ENCODE peak calls at places on chromosomes 7 and 10, in five cellular contexts. D is neural progenitor cell, F is psoas muscle, Y is IMR-90, E is testis. L is an unnamed sample.

GRCh38 chr10:34637419-34637911 is 177.6 kb downstream of the PARD3 start:
- DNase-seq in D (peak), F (peak), Y (peak), E (peak), L (peak)

GRCh38 chr10:46236537-46236887 is 50.3 kb upstream of the ANTXRL start:
- DNase-seq in D (no peak), F (no peak), Y (no peak), E (peak), L (no peak)

GRCh38 chr10:50152792-50153272 is 85.1 kb downstream of the WASHC2A start:
- DNase-seq in D (peak), F (no peak), Y (no peak), E (no peak), L (peak)

GRCh38 chr10:110398419-110399162 is 93.9 kb upstream of the SMNDC1 start:
- DNase-seq in D (peak), F (peak), Y (peak), E (no peak), L (peak)

GRCh38 chr7:101386558-101387199 is 24.0 kb downstream of the COL26A1 start:
- DNase-seq in D (peak), F (peak), Y (peak), E (no peak), L (peak)

GRCh38 chr10:71814923-71815411 is 36.1 kb downstream of the PSAP start:
- DNase-seq in D (peak), F (no peak), Y (no peak), E (no peak), L (peak)

GRCh38 chr10:70597856-70598815 is 4.4 kb downstream of the PRF1 start:
- DNase-seq in D (no peak), F (no peak), Y (no peak), E (no peak), L (no peak)

GRCh38 chr10:26486985-26487850 is 49.1 kb downstream of the APBB1IP start:
- DNase-seq in D (no peak), F (no peak), Y (peak), E (no peak), L (no peak)

GRCh38 chr7:150953061-150953997 is 24.8 kb downstream of the KCNH2 start:
- DNase-seq in D (no peak), F (no peak), Y (no peak), E (no peak), L (no peak)

GRCh38 chr10:116756277-116756676 is 13.9 kb upstream of the HSPA12A start:
- DNase-seq in D (no peak), F (no peak), Y (peak), E (no peak), L (no peak)

GRCh38 chr10:123455861-123456260 is 210.3 kb upstream of the GPR26 start:
- DNase-seq in D (no peak), F (no peak), Y (no peak), E (no peak), L (no peak)

GRCh38 chr10:14102056-14102455 is 228.7 kb downstream of the FRMD4A start:
- DNase-seq in D (peak), F (no peak), Y (peak), E (no peak), L (peak)

GRCh38 chr7:34900891-34901493 is 136.3 kb downstream of the DPY19L1 start:
- DNase-seq in D (peak), F (no peak), Y (no peak), E (no peak), L (peak)

GRCh38 chr10:101535949-101536348 is 52.1 kb downstream of the POLL start:
- DNase-seq in D (no peak), F (no peak), Y (no peak), E (peak), L (no peak)

GRCh38 chr10:28429573-28430216 is 103.2 kb upstream of the WAC start:
- DNase-seq in D (no peak), F (no peak), Y (peak), E (peak), L (peak)

GRCh38 chr7:136693166-136694119 is 175.0 kb upstream of the CHRM2 start:
- DNase-seq in D (no peak), F (no peak), Y (no peak), E (no peak), L (no peak)

GRCh38 chr10:103564799-103565365 is 71.4 kb downstream of the NEURL1 start:
- DNase-seq in D (peak), F (no peak), Y (no peak), E (peak), L (peak)

GRCh38 chr7:34341331-34341730 is 316.7 kb upstream of the NPSR1 start:
- DNase-seq in D (peak), F (no peak), Y (no peak), E (no peak), L (peak)

GRCh38 chr10:24415455-24416169 is 206.7 kb downstream of the KIAA1217 start:
- DNase-seq in D (peak), F (peak), Y (peak), E (peak), L (no peak)

GRCh38 chr10:74418285-74418872 is 267.4 kb downstream of the ADK start:
- DNase-seq in D (peak), F (no peak), Y (no peak), E (peak), L (peak)

GRCh38 chr10:129466703-129467345 is at the start of gene MGMT:
- DNase-seq in D (peak), F (peak), Y (peak), E (peak), L (peak)

GRCh38 chr7:69428089-69428488 is 170.2 kb upstream of the AUTS2 start:
- DNase-seq in D (no peak), F (no peak), Y (no peak), E (no peak), L (no peak)

GRCh38 chr7:18087031-18087686 is 59.5 kb upstream of the PRPS1L1 start:
- DNase-seq in D (peak), F (no peak), Y (no peak), E (peak), L (peak)

GRCh38 chr7:12234334-12234733 is 23.2 kb downstream of the TMEM106B start:
- DNase-seq in D (no peak), F (no peak), Y (no peak), E (no peak), L (no peak)

GRCh38 chr10:15313844-15314243 is 57.2 kb downstream of the FAM171A1 start:
- DNase-seq in D (no peak), F (no peak), Y (no peak), E (peak), L (no peak)

GRCh38 chr7:20327047-20327446 is 3.7 kb upstream of the ITGB8 start:
- DNase-seq in D (no peak), F (no peak), Y (peak), E (no peak), L (no peak)

GRCh38 chr10:116765549-116766162 is 23.3 kb upstream of the HSPA12A start:
- DNase-seq in D (no peak), F (no peak), Y (no peak), E (peak), L (peak)

GRCh38 chr7:42250411-42250810 is 13.4 kb upstream of the GLI3 start:
- DNase-seq in D (no peak), F (no peak), Y (no peak), E (no peak), L (no peak)

GRCh38 chr7:42242381-42242780 is 5.4 kb upstream of the GLI3 start:
- DNase-seq in D (no peak), F (no peak), Y (no peak), E (no peak), L (no peak)

GRCh38 chr7:42244828-42245227 is 7.8 kb upstream of the GLI3 start:
- DNase-seq in D (no peak), F (no peak), Y (peak), E (no peak), L (no peak)

GRCh38 chr7:42248579-42248978 is 11.6 kb upstream of the GLI3 start:
- DNase-seq in D (no peak), F (no peak), Y (no peak), E (no peak), L (no peak)

DNA sequence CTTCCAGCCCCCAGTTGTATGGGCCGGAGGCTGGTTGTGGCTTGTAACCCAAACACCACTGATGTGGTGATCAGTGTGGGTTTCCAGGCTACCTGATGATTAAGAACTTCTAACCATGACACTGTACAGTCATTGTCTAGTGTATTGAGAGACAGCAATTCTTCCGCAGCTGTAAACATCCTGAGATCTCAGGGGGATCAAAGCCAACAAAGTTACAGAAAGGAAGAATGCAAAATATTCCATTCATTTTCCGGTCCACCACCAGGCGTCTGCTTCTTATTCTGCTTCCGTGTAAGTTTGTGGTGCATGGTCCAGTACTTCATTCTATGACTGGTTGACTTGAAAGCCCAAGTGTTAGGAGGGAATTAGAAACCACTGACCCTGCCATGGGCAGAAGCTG is 10.3 kb upstream of the GLI3 start:
- DNase-seq in D (no peak), F (no peak), Y (peak), E (no peak), L (no peak)
- TF ChIP-seq CTCF in D (no peak), F (no peak), Y (peak), E (no peak), L (no peak)

DNA sequence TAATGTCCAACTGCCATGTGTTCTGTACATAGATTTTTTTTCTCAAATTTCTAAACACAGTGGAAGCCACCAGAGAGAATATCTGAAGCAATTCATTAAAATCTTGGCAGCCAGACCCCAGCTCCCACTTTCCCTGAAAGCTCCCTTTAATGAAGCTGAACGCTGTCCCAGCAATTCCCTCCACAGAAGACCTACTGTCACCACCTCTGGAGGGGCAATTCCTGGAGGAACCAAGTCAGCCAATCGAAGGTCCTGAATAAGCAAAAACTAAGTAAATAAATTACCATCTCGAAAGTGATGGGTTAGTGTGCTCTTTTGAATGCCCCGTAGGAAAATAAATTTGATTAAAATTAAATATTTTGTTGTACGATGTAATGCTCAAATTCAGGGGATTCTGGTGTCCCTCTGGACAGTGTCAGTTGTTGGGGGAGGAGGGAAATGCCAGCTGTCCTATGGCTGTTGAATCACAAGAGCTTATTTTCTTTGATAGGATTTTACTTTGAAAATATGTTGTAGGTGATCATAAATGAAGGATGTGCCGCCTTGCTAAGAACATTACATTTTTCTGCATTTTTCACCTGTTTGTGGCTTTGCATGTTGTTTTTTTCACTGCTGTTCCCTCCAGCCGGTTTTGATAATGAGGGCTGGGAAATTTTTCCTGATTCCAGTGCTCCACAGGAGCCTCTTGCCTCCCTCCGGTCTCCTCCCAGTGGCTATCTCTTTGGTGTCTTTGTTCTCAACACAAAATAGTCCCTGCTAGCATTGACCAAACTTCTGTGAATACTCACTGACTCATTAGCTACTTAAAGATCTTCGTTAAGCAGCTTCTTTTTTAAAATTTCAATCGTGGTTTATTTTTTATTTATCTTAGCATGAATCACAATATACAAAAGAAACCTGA is 9.3 kb upstream of the GSAP start:
- DNase-seq in D (peak), F (no peak), Y (peak), E (no peak), L (peak)
- H3K27ac ChIP-seq in D (peak), F (no peak), Y (peak), E (no peak), L (peak)

DNA sequence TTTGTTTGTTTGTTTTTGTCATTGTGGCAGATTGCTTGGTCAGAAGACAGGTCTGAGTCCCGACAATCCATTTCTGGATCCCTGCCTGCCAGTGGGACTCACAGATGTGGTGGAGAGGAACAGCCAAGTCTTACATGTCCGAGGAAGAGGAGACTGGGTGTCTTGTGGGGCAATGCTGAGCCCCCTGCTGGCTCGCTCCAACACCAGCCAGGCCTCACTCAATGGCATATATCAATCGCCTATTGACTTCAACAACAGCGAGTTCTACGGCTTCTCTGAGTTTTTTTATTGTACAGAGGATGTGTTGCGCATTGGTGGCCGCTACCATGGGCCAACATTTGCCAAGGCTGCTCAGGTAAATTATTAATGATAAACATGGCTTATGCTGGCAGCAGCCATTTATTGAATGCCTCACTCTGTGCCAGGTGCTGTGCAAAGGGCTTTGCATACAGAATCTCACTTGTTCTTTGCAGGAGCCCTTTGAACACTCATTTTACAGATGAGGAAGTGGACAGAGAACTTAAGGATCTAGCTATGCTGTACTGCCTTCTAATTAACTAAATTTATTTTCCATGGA is 33.3 kb downstream of the COX15 start:
- DNase-seq in D (no peak), F (no peak), Y (no peak), E (no peak), L (no peak)
- TF ChIP-seq CTCF in D (no peak), F (no peak), Y (no peak), E (no peak), L (peak)

GRCh38 chr10:96301616-96302015 is 2.6 kb upstream of the DNTT start:
- DNase-seq in D (no peak), F (no peak), Y (no peak), E (no peak), L (no peak)

GRCh38 chr10:96306516-96306915 is 2.3 kb downstream of the DNTT start:
- DNase-seq in D (no peak), F (peak), Y (no peak), E (peak), L (no peak)

GRCh38 chr10:96299383-96299782 is 4.9 kb upstream of the DNTT start:
- DNase-seq in D (no peak), F (no peak), Y (no peak), E (no peak), L (no peak)

GRCh38 chr10:96305019-96305418 is 785 bp downstream of the DNTT start:
- DNase-seq in D (no peak), F (no peak), Y (no peak), E (no peak), L (no peak)

DNA sequence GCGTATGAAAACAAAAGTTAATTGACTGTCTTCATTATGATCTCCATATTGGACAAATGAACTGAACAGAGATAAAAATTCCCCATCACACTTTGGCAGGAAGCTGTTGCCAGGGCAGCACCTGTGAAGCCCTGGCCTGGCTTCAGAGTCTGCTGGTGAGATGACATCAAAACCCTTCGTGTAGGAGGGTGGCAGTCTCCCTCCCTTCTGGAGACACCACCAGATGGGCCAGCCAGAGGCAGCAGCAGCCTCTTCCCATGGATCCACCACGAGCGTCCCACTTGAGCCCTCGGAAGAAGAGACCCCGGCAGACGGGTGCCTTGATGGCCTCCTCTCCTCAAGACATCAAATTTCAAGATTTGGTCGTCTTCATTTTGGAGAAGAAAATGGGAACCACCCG is at the start of gene DNTT:
- DNase-seq in D (no peak), F (no peak), Y (no peak), E (no peak), L (no peak)
- H3K27ac ChIP-seq in D (no peak), F (no peak), Y (no peak), E (no peak), L (no peak)

GRCh38 chr7:22364023-22364422 is 7.1 kb upstream of the RAPGEF5 start:
- DNase-seq in D (no peak), F (no peak), Y (no peak), E (no peak), L (no peak)
- TF ChIP-seq CTCF in D (no peak), F (no peak), Y (no peak), E (no peak), L (no peak)

GRCh38 chr10:32269343-32270100 is 77.4 kb downstream of the EPC1 start:
- DNase-seq in D (no peak), F (no peak), Y (no peak), E (no peak), L (peak)
- H3K27ac ChIP-seq in D (no peak), F (no peak), Y (no peak), E (no peak), L (peak)

L was measured in GM23338.